ENCODE peak calls at places on chromosomes 12 and 14, in four cellular contexts. P is GM13976, L is Calu3, K is SK-N-SH. A is an unnamed sample.

GRCh38 chr12:123601602-123602489 is at the start of gene DDX55:
- DNase-seq in P (peak), L (peak), K (peak), A (peak)

GRCh38 chr12:114688256-114688845 is 4.4 kb upstream of the TBX3 start:
- DNase-seq in P (no peak), L (no peak), K (no peak), A (no peak)

GRCh38 chr14:69499436-69499835 is 14.9 kb downstream of the PLEKHD1 start:
- DNase-seq in P (no peak), L (no peak), K (no peak), A (no peak)

GRCh38 chr12:53383258-53383657 is 3.3 kb downstream of the SP1 start:
- DNase-seq in P (no peak), L (no peak), K (no peak), A (no peak)

GRCh38 chr12:92146865-92147264 is 1.2 kb upstream of the BTG1 start:
- DNase-seq in P (no peak), L (no peak), K (peak), A (no peak)

GRCh38 chr12:19129486-19130223 is at the start of gene PLEKHA5:
- DNase-seq in P (peak), L (peak), K (peak), A (peak)

GRCh38 chr12:33000016-33000415 is 103.4 kb upstream of the PKP2 start:
- DNase-seq in P (no peak), L (no peak), K (no peak), A (no peak)

GRCh38 chr14:34466691-34467090 is 4.7 kb upstream of the SPTSSA start:
- DNase-seq in P (no peak), L (no peak), K (no peak), A (no peak)

GRCh38 chr14:52949711-52950409 is 990 bp downstream of the FERMT2 start:
- DNase-seq in P (no peak), L (peak), K (peak), A (no peak)

GRCh38 chr12:49036029-49036428 is 17.5 kb upstream of the PRKAG1 start:
- DNase-seq in P (no peak), L (no peak), K (no peak), A (no peak)

GRCh38 chr12:75315518-75315917 is 14.6 kb downstream of the CAPS2 start:
- DNase-seq in P (no peak), L (no peak), K (no peak), A (no peak)

GRCh38 chr12:91817512-91817911 is 328.1 kb downstream of the BTG1 start:
- DNase-seq in P (no peak), L (no peak), K (no peak), A (no peak)

GRCh38 chr12:99131761-99132199 is 486.7 kb downstream of the APAF1 start:
- DNase-seq in P (peak), L (no peak), K (no peak), A (peak)

GRCh38 chr12:47033081-47033480 is 46.3 kb upstream of the PCED1B start:
- DNase-seq in P (no peak), L (peak), K (no peak), A (no peak)

GRCh38 chr14:77104393-77104792 is 6.3 kb downstream of the CIPC start:
- DNase-seq in P (no peak), L (no peak), K (no peak), A (no peak)

GRCh38 chr14:67359319-67359774 is 257 bp downstream of the ATP6V1D start:
- DNase-seq in P (no peak), L (peak), K (no peak), A (peak)

GRCh38 chr12:53097564-53098353 is at the start of gene IGFBP6:
- DNase-seq in P (peak), L (peak), K (peak), A (peak)

GRCh38 chr14:59283380-59283779 is 94.9 kb downstream of the DAAM1 start:
- DNase-seq in P (no peak), L (peak), K (no peak), A (no peak)

GRCh38 chr12:4274960-4275868 is 1.7 kb downstream of the CCND2 start:
- DNase-seq in P (peak), L (no peak), K (no peak), A (peak)

GRCh38 chr12:93010461-93010860 is 81.4 kb upstream of the EEA1 start:
- DNase-seq in P (no peak), L (no peak), K (no peak), A (no peak)

GRCh38 chr14:37697489-37698121 is 102.2 kb downstream of the TTC6 start:
- DNase-seq in P (no peak), L (no peak), K (no peak), A (no peak)

GRCh38 chr14:33414041-33414440 is 475.4 kb downstream of the NPAS3 start:
- DNase-seq in P (no peak), L (no peak), K (no peak), A (no peak)

GRCh38 chr14:93546642-93547041 is 115.9 kb downstream of the UNC79 start:
- DNase-seq in P (no peak), L (no peak), K (peak), A (no peak)

GRCh38 chr12:52310622-52311281 is 10.4 kb downstream of the KRT83 start:
- DNase-seq in P (no peak), L (no peak), K (no peak), A (no peak)

GRCh38 chr12:48000878-48001321 is 3.4 kb downstream of the COL2A1 start:
- DNase-seq in P (no peak), L (peak), K (peak), A (no peak)

DNA sequence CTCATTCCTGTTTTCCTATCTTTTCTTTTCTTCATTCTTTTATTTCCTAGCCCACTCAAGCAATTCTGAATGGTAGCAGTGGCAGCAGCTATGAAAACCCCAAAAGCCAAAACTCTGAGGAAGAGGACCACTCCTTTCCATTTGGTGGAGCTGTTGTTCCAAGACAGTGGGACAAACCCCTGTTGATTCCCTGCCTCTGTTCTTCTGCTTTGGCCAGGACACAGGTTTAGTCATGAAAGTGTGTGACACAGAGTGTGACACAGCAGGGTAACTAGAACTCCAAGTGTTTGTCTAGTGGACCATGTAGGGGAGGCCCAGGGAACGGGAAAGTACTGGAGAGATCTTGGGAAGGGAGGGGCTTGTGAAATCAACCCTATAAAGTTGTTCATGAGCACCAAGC is 71.1 kb downstream of the PTCSC3 start:
- DNase-seq in P (no peak), L (peak), K (no peak), A (peak)
- TF ChIP-seq CTCF in P (no peak), L (no peak), K (no peak), A (no peak)

DNA sequence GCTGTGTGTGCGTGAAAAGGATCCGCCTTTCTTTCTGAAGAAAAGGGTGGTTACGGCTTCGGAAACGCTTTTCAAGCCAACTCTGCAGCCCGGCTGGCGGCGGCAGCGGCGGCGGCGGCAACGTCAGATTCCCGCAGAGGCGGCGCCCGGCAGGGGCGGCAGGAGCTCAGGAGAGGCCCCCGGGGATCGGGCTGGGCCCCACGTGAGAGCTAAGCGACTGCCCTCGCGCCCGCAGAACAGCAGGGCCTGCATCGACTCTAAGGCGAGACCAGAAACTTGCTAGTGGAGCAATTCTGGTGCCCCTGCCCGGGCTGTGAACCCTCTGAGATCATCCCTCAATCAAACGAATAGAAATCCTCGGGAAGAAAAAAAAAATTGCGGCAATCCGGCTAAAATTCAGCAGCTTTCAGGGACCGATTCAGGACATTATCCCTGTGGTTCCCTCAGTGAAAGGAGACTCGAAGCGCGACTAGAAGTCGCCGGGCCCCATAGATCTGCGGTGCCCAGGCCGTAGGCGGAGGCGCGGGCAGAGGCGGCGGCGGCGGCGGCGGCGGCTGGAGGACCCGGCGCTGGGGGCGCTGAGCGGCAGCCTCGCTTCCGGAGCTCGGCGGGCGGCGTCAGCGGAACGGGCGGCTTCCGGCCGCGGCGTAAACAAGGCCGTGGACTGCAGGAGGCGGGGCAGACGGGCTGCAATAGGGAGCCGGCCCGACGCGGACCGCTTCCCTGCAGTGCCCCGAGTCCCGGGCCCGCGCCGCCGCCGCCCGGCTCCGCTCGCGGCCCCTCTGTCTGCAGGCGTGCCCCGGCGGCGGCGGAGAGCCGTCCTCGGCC is at the start of gene KLHDC2:
- DNase-seq in P (peak), L (peak), K (peak), A (peak)
- TF ChIP-seq CTCF in P (peak), L (no peak), K (peak), A (no peak)

DNA sequence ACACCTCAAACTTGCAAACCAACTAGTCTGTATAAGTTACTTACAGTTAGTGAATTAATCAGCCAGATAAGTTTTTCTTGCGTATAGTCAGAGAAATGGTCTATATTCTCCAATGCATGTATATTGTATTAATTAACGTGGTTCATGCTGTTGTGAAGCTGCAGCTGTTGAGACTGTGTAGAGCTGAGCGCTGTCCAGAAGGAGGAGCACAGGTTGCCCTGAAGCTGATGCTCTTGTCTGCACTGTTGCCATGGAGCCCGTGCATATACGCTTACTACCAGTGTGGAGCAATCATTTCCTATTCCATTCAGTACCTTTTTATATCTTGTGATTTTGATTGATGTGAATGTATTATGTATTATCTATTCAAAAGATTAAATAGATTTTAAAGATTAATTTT is 74.3 kb upstream of the ARID2 start:
- DNase-seq in P (no peak), L (no peak), K (peak), A (no peak)
- TF ChIP-seq CTCF in P (no peak), L (no peak), K (no peak), A (no peak)

DNA sequence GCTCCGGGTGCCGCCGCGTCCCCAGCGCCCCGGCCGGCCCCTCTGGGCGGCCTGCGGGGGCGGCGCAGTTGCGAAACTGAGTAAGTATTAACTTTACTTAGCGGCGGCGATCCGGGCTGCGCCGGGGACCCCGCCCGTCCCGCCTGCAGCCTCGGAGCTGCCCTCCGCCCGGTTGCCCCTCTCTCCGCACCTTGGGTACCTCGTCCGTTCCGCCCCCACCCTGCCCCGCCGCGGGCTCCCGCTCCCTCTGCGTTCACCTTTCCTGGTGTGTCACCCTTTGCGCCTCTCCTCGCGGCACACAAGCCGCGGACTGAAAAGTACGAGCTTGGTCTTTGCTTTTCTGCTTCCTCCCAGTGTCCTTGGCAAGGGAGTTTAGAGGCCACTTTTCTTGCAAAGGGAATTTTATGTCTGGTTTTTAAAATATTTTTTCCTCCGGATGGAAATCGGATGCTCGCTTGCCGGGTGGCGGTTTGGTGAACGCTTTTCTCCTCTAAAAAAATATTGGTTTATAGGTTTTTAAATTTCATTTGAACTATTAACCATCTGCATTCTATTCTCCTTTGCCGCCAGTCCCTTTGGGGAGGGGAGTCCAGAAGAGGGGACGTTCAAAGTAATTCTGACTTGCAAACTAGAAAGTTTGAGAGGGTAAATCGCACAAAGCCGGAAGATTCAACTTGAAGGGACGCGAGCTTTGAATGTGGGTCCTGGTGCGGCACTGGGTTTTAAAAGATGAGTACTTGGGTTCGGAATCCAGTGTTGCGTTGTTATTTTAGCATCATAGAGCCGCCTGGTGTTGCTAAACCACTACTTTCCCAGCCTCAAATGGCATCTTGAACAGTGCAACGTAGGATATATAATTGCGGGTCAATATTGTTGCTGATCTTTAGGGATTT is 833 bp downstream of the RASSF8 start:
- DNase-seq in P (no peak), L (peak), K (peak), A (peak)
- TF ChIP-seq CTCF in P (no peak), L (no peak), K (peak), A (no peak)

GRCh38 chr12:130281157-130281799 is 56.4 kb upstream of the PIWIL1 start:
- DNase-seq in P (peak), L (no peak), K (peak), A (no peak)

GRCh38 chr12:130286741-130287140 is 50.9 kb upstream of the PIWIL1 start:
- DNase-seq in P (no peak), L (no peak), K (no peak), A (no peak)

GRCh38 chr12:130290114-130290513 is 47.6 kb upstream of the PIWIL1 start:
- DNase-seq in P (no peak), L (no peak), K (no peak), A (no peak)

GRCh38 chr12:130288201-130288600 is 49.5 kb upstream of the PIWIL1 start:
- DNase-seq in P (no peak), L (no peak), K (no peak), A (no peak)

DNA sequence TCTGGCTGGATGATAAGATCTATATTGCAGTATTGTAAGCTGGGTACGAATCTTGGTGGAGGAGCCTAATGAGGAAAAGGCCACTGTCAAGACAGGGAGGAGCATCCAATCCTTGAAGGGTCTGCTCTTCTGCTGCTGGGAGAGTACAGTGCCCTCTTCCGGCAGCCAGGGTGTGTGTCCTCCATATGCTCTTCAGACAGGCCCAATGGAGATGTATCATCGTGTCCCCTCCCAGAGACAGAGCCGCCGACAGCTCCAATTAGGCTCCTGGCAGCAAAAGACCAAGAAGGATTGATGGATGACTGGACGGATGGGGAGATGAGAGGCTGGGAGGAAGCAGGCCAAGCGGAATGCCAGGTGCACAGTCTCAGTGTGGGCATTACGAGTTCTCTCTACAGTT is 51.6 kb upstream of the PIWIL1 start:
- DNase-seq in P (no peak), L (no peak), K (peak), A (no peak)
- TF ChIP-seq CTCF in P (no peak), L (no peak), K (no peak), A (no peak)

DNA sequence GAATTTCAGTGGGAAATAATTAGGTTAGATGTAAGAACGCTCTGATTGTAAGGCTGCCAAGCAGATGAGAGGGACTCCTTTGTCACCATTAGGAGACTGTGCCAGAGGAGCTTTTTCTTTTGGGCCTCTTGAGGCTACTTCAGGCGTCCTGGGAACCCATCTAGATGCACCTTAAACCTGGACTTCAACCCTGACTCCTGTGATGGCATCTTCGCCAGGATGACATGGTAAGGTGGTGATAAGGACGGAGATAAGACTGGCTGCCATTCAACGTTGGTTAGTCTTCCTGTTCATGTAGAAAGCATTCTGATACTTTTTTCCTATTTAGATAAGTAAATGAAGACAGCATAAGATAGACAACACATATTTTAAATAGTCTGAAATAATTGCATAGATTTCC is 36.3 kb downstream of the STK38L start:
- DNase-seq in P (no peak), L (no peak), K (no peak), A (no peak)
- TF ChIP-seq CTCF in P (no peak), L (no peak), K (no peak), A (no peak)

GRCh38 chr14:45658917-45659299 is 405.9 kb upstream of the MIS18BP1 start:
- DNase-seq in P (no peak), L (no peak), K (no peak), A (no peak)

DNA sequence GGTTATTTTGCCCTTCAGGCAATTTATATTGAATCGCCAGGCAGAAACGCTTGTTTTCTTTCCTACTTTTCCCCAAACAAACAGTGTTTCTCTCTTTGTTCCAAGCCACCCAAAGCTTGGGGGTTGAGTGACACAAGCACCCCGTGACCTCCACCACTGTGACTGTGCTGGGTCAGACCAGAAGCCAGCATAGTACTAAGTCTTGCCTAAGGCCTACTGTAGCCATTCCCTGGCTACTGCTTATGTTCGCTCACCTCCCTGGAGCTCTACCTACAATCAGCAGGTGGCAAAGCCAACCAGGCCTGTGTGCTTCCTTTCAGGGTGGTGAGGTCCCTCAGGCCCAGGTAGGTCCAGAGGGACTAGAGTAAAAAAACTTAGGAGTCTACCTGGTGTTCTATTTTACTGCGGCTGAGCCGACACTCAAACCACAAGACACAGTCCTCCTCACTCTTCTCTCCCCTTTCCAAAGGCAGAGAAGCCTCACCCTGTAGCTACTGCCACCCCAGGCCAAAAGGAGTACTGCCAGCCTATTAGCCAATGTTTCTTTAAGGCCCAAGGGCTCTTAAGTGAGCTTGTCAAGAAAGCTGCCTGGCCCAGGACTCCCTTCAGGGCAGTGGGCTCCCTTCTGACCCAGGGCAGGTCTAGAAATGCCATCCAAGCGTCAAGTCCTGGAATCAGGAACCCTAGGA is 411.8 kb upstream of the MIS18BP1 start:
- DNase-seq in P (no peak), L (no peak), K (no peak), A (peak)
- TF ChIP-seq CTCF in P (no peak), L (no peak), K (peak), A (peak)

DNA sequence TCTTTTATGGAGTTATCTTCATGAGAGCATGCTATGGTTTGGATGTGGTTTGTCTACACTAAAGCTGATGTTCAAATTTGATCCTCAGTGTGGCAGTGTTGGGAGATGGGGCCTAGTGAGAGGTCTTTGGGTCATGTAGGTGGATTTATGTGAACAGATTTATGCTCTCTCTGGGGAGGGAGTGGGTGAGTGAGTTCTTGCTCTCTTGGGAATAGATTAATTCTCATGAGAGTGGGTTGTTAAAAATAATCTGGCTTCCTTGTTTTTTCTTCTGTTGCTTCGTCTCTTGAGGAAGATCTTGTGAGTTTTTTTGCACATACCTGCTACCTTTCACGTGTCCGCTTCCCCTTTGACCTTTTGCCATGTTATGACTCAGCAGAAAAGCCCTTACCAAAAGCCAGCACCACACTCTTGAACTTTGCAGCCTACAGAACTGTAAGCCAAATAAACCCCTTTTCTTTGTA is 20.5 kb downstream of the DERA start:
- DNase-seq in P (no peak), L (no peak), K (no peak), A (no peak)
- TF ChIP-seq CTCF in P (no peak), L (no peak), K (no peak), A (no peak)

A was measured in endothelial cell.